ENCODE peak calls at places on chromosomes 6 and 20, in four cellular contexts. W is left ventricle myocardium inferior, V is MG63, D is SJSA1. O is an unnamed sample.

GRCh38 chr6:120157873-120158272 is 808.3 kb upstream of the MAN1A1 start:
- DNase-seq in W (no peak), V (no peak), D (no peak), O (no peak)

GRCh38 chr6:113182370-113183141 is 674.6 kb upstream of the MARCKS start:
- DNase-seq in W (no peak), V (no peak), D (peak; percentile 95), O (peak; percentile 62)

GRCh38 chr6:137800749-137801148 is 66.3 kb upstream of the TNFAIP3 start:
- DNase-seq in W (no peak), V (no peak), D (no peak), O (no peak)

GRCh38 chr6:163293286-163293685 is 121.2 kb upstream of the QKI start:
- DNase-seq in W (no peak), V (no peak), D (no peak), O (no peak)

GRCh38 chr20:44576297-44576696 is 6.1 kb upstream of the PKIG start:
- DNase-seq in W (no peak), V (peak; percentile 56), D (peak; percentile 46), O (no peak)

GRCh38 chr6:10205120-10205519 is 209.8 kb downstream of the TFAP2A start:
- DNase-seq in W (no peak), V (no peak), D (no peak), O (no peak)

GRCh38 chr6:167548451-167548850 is 223.6 kb downstream of the TTLL2 start:
- DNase-seq in W (no peak), V (peak; percentile 45), D (peak; percentile 62), O (no peak)

GRCh38 chr6:139152892-139153271 is 18.0 kb downstream of the HECA start:
- DNase-seq in W (no peak), V (no peak), D (no peak), O (no peak)

GRCh38 chr6:25980935-25981334 is 18.3 kb downstream of the TRIM38 start:
- DNase-seq in W (no peak), V (no peak), D (no peak), O (no peak)

GRCh38 chr20:595330-596308 is 14.5 kb downstream of the TCF15 start:
- DNase-seq in W (peak; percentile 87), V (no peak), D (no peak), O (no peak)

GRCh38 chr6:20696676-20697075 is 162.4 kb downstream of the CDKAL1 start:
- DNase-seq in W (no peak), V (no peak), D (no peak), O (peak; percentile 68)

GRCh38 chr6:169075211-169075621 is 178.4 kb downstream of the THBS2 start:
- DNase-seq in W (peak; percentile 57), V (no peak), D (no peak), O (no peak)

GRCh38 chr20:10090588-10091166 is 55.9 kb downstream of the ANKEF1 start:
- DNase-seq in W (no peak), V (peak; percentile 18), D (peak; percentile 18), O (no peak)

GRCh38 chr6:151475653-151476523 is 17.9 kb upstream of the CCDC170 start:
- DNase-seq in W (no peak), V (no peak), D (peak; percentile 42), O (no peak)

GRCh38 chr6:109388265-109388664 is 6.0 kb upstream of the CD164 start:
- DNase-seq in W (no peak), V (no peak), D (no peak), O (no peak)

GRCh38 chr6:125220712-125221111 is 67.1 kb downstream of the TPD52L1 start:
- DNase-seq in W (peak; percentile 45), V (peak; percentile 57), D (peak; percentile 37), O (no peak)

GRCh38 chr6:78744144-78744543 is 123.2 kb upstream of the IRAK1BP1 start:
- DNase-seq in W (no peak), V (no peak), D (no peak), O (no peak)

GRCh38 chr20:51698252-51698651 is 69.9 kb downstream of the ATP9A start:
- DNase-seq in W (no peak), V (no peak), D (no peak), O (no peak)

GRCh38 chr20:41173161-41173721 is 35.9 kb downstream of the PLCG1 start:
- DNase-seq in W (peak; percentile 90), V (peak; percentile 56), D (peak; percentile 68), O (no peak)

GRCh38 chr6:116265081-116265829 is 11.4 kb upstream of the TSPYL4 start:
- DNase-seq in W (peak; percentile 50), V (peak; percentile 50), D (no peak), O (no peak)

GRCh38 chr6:146785001-146785585 is 186.3 kb downstream of the ADGB start:
- DNase-seq in W (no peak), V (no peak), D (peak; percentile 16), O (no peak)

GRCh38 chr6:129448965-129449364 is 261.0 kb downstream of the ARHGAP18 start:
- DNase-seq in W (no peak), V (no peak), D (no peak), O (no peak)

GRCh38 chr20:44805991-44806729 is 4.2 kb downstream of the RIMS4 start:
- DNase-seq in W (no peak), V (peak; percentile 70), D (no peak), O (no peak)

GRCh38 chr6:119957195-119957594 is 607.6 kb upstream of the MAN1A1 start:
- DNase-seq in W (no peak), V (no peak), D (no peak), O (no peak)

GRCh38 chr20:10812738-10813327 is 139.0 kb upstream of the JAG1 start:
- DNase-seq in W (no peak), V (no peak), D (peak; percentile 46), O (no peak)

GRCh38 chr20:58236612-58237317 is 8.3 kb upstream of the ANKRD60 start:
- DNase-seq in W (peak; percentile 73), V (peak; percentile 81), D (peak; percentile 79), O (no peak)

GRCh38 chr6:134061440-134061839 is 9.0 kb upstream of the SLC2A12 start:
- DNase-seq in W (peak; percentile 25), V (no peak), D (no peak), O (no peak)

GRCh38 chr6:111737065-111737521 is 131.4 kb upstream of the TRAF3IP2 start:
- DNase-seq in W (no peak), V (no peak), D (peak; percentile 72), O (peak; percentile 16)

GRCh38 chr6:168166627-168167026 is 87.6 kb upstream of the FRMD1 start:
- DNase-seq in W (no peak), V (no peak), D (no peak), O (no peak)

GRCh38 chr20:50558483-50558925 is 48.3 kb downstream of the PTPN1 start:
- DNase-seq in W (no peak), V (no peak), D (peak; percentile 86), O (peak; percentile 28)

GRCh38 chr6:22099241-22099640 is 197.6 kb downstream of the PRL start:
- DNase-seq in W (no peak), V (peak; percentile 18), D (no peak), O (no peak)

GRCh38 chr6:152054441-152054840 is 247.0 kb downstream of the ESR1 start:
- DNase-seq in W (no peak), V (no peak), D (no peak), O (peak; percentile 62)

DNA sequence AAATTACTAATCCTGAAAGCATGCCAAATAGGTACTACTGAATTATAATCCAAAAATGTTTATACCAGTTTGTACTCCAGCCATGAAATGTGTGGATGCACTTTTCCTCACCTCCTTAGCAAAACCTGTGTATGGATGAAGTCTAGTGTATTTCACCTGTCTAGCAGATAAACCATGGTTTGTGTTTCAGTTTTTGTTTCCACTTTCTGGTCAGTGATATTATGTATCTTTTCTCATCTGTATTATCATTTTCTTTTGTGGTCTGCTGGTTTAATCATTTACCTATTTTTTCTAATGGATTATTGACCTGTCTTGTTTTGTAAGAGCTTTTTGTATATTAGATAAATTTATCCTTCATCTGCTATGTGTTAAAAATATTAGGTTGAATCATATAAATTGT is 41.0 kb upstream of the TMEM217 start:
- DNase-seq in W (no peak), V (no peak), D (no peak), O (no peak)
- H3K36me3 ChIP-seq in W (peaks cover 83% of the 10 kb centered on the region), V (peaks cover 22% of the 10 kb centered on the region), D (peaks cover 42% of the 10 kb centered on the region), O (no peaks in the 10 kb centered on the region)

DNA sequence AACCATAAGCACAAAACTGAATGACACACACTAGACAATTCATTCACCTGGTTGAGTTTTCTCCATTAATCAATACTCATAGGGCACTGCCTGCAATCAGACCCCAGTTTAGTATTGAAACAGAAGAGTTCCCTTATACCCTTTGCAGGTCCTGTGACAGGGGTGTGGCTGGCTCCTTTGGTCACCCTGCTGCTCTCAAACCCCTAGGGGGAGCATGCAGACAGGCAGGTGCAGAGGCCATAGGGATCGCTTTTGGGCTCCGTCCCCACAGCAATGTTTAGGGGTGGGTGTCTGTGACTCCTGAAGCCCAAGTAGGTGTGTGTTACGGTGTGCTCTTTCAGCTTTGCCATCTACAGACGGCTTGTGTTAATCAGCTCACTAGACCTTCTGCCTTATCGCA is 210.4 kb downstream of the CENPW start:
- DNase-seq in W (no peak), V (no peak), D (no peak), O (no peak)
- H3K36me3 ChIP-seq in W (no peaks in the 10 kb centered on the region), V (no peaks in the 10 kb centered on the region), D (no peaks in the 10 kb centered on the region), O (no peaks in the 10 kb centered on the region)

DNA sequence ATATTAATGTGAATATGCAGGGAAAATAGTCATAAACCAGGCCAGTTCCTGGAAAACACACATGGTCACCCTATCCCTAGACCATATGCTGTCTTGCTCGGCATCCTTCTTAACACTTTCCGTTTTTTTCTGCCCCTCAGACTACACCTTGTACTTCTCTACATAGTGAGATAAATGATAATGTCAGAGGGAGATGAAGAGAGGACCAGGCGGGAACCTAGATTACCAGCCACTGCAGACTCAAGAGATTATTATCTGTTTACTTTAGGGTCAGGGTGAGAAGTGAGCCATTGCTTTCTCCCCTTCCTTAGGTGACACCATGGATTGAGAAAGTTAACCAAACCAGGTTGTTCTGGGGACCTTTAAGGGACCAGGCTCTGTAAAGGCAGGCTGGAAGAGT is 3.7 kb upstream of the RPP21 start:
- DNase-seq in W (no peak), V (no peak), D (no peak), O (no peak)
- H3K36me3 ChIP-seq in W (peaks cover 58% of the 10 kb centered on the region), V (no peaks in the 10 kb centered on the region), D (peaks cover 47% of the 10 kb centered on the region), O (peaks cover 7% of the 10 kb centered on the region)

GRCh38 chr6:136435096-136435495 is 115.1 kb downstream of the MAP7 start:
- DNase-seq in W (no peak), V (no peak), D (no peak), O (no peak)
- H3K36me3 ChIP-seq in W (no peaks in the 10 kb centered on the region), V (no peaks in the 10 kb centered on the region), D (no peaks in the 10 kb centered on the region), O (no peaks in the 10 kb centered on the region)

GRCh38 chr6:43054206-43054943 is 724 bp upstream of the CUL7 start:
- DNase-seq in W (no peak), V (no peak), D (no peak), O (no peak)

GRCh38 chr6:43053545-43054205 is at the start of gene CUL7:
- DNase-seq in W (peak; percentile 93), V (peak; percentile 93), D (peak; percentile 95), O (peak; percentile 75)

GRCh38 chr6:43050981-43051380 is 2.7 kb downstream of the CUL7 start:
- DNase-seq in W (no peak), V (no peak), D (no peak), O (no peak)

GRCh38 chr6:43052842-43053544 is 658 bp downstream of the CUL7 start:
- DNase-seq in W (no peak), V (peak; percentile 12), D (no peak), O (no peak)

GRCh38 chr6:43052225-43052841 is 1.3 kb downstream of the CUL7 start:
- DNase-seq in W (no peak), V (no peak), D (no peak), O (no peak)
- H3K36me3 ChIP-seq in W (peaks cover 53% of the 10 kb centered on the region), V (peaks cover 3% of the 10 kb centered on the region), D (peaks cover 68% of the 10 kb centered on the region), O (peaks cover 16% of the 10 kb centered on the region)

GRCh38 chr6:131945971-131946370 is 5.2 kb downstream of the CCN2 start:
- DNase-seq in W (no peak), V (no peak), D (no peak), O (no peak)
- H3K36me3 ChIP-seq in W (peaks cover 3% of the 10 kb centered on the region), V (peaks cover 32% of the 10 kb centered on the region), D (peaks cover 54% of the 10 kb centered on the region), O (peaks cover 15% of the 10 kb centered on the region)

GRCh38 chr20:35011589-35012226 is 56.0 kb downstream of the MYH7B start:
- DNase-seq in W (no peak), V (no peak), D (no peak), O (no peak)
- H3K36me3 ChIP-seq in W (peaks cover 93% of the 10 kb centered on the region), V (peaks cover 90% of the 10 kb centered on the region), D (peaks cover 83% of the 10 kb centered on the region), O (peaks cover 51% of the 10 kb centered on the region)